ENCODE peak calls at places on chromosomes 1 and 21, in ten cellular contexts. H is GM06990; I is stimulated activated CD4-positive, alpha-beta T cell treated with anti-CD3 and anti-CD28 coated beads, Interleukin-2, amount 100 ng/mL, for 24 hours; T is Caco-2; Y is H7; K is AG08395; C is GM18507; A is foreskin fibroblast; B is NCI-H226; L is MG63. J is an unnamed sample.

GRCh38 chr1:31736675-31737074 is 27.5 kb downstream of the ADGRB2 start:
- DNase-seq in H (no peak), I (no peak), T (no peak), Y (no peak), K (no peak), C (no peak), A (no peak), B (peak), L (no peak), J (no peak)

GRCh38 chr1:216750031-216750627 is 26.9 kb upstream of the ESRRG start:
- DNase-seq in H (no peak), I (no peak), T (peak), Y (no peak), K (peak), C (no peak), A (peak), B (peak), L (peak), J (peak)

GRCh38 chr1:14738235-14738634 is 139.8 kb downstream of the KAZN start:
- DNase-seq in H (no peak), I (no peak), T (no peak), Y (no peak), K (no peak), C (no peak), A (peak), B (no peak), L (peak), J (peak)

GRCh38 chr1:39896909-39897685 is 4.6 kb downstream of the MYCL start:
- DNase-seq in H (no peak), I (no peak), T (no peak), Y (peak), K (no peak), C (no peak), A (peak), B (peak), L (peak), J (no peak)

GRCh38 chr1:83064589-83065242 is 934.2 kb downstream of the TTLL7 start:
- DNase-seq in H (no peak), I (no peak), T (no peak), Y (no peak), K (no peak), C (no peak), A (peak), B (no peak), L (no peak), J (no peak)

GRCh38 chr1:152036316-152037216 is at the start of gene S100A11:
- DNase-seq in H (peak), I (peak), T (peak), Y (peak), K (peak), C (peak), A (peak), B (peak), L (peak), J (peak)

GRCh38 chr1:26225033-26225831 is 8.8 kb upstream of the CEP85 start:
- DNase-seq in H (peak), I (peak), T (peak), Y (peak), K (peak), C (no peak), A (peak), B (no peak), L (no peak), J (peak)

GRCh38 chr1:185733818-185734709 is at the start of gene HMCN1:
- DNase-seq in H (peak), I (peak), T (peak), Y (peak), K (peak), C (no peak), A (peak), B (no peak), L (peak), J (peak)

GRCh38 chr1:17577907-17578297 is 38.4 kb downstream of the ARHGEF10L start:
- DNase-seq in H (no peak), I (no peak), T (no peak), Y (no peak), K (no peak), C (no peak), A (no peak), B (no peak), L (no peak), J (no peak)

GRCh38 chr21:15051652-15052554 is 12.9 kb downstream of the NRIP1 start:
- DNase-seq in H (no peak), I (no peak), T (no peak), Y (no peak), K (no peak), C (no peak), A (no peak), B (peak), L (no peak), J (no peak)

GRCh38 chr1:43144228-43144627 is 27.9 kb downstream of the EBNA1BP2 start:
- DNase-seq in H (no peak), I (no peak), T (no peak), Y (no peak), K (peak), C (no peak), A (peak), B (peak), L (peak), J (no peak)

GRCh38 chr1:31238986-31239613 is 587 bp downstream of the NKAIN1 start:
- DNase-seq in H (no peak), I (no peak), T (no peak), Y (peak), K (no peak), C (no peak), A (peak), B (no peak), L (peak), J (no peak)

GRCh38 chr1:193249187-193249586 is 62.8 kb upstream of the B3GALT2 start:
- DNase-seq in H (no peak), I (no peak), T (no peak), Y (no peak), K (no peak), C (no peak), A (no peak), B (no peak), L (no peak), J (no peak)

GRCh38 chr1:244388961-244389360 is 62.7 kb downstream of the ADSS2 start:
- DNase-seq in H (no peak), I (no peak), T (no peak), Y (no peak), K (no peak), C (no peak), A (no peak), B (no peak), L (no peak), J (no peak)

GRCh38 chr1:78839704-78840277 is 166.7 kb downstream of the ADGRL4 start:
- DNase-seq in H (no peak), I (peak), T (no peak), Y (peak), K (peak), C (no peak), A (peak), B (peak), L (no peak), J (peak)

GRCh38 chr1:227805606-227806197 is 9.8 kb upstream of the PRSS38 start:
- DNase-seq in H (no peak), I (no peak), T (no peak), Y (no peak), K (peak), C (no peak), A (peak), B (peak), L (peak), J (no peak)

GRCh38 chr1:108719654-108720435 is 7.1 kb downstream of the FNDC7 start:
- DNase-seq in H (no peak), I (no peak), T (no peak), Y (no peak), K (peak), C (no peak), A (peak), B (peak), L (peak), J (no peak)

GRCh38 chr1:64686828-64687724 is 57.8 kb upstream of the RAVER2 start:
- DNase-seq in H (no peak), I (no peak), T (no peak), Y (peak), K (peak), C (peak), A (peak), B (no peak), L (no peak), J (peak)

GRCh38 chr21:44084496-44085241 is 22.5 kb upstream of the PWP2 start:
- DNase-seq in H (no peak), I (no peak), T (no peak), Y (no peak), K (no peak), C (no peak), A (no peak), B (no peak), L (no peak), J (no peak)